ENCODE peak calls at places on chromosomes 4 and X, in four cellular contexts. V, L, E and Z are unnamed samples.

GRCh38 chr4:152278505-152279301 is 257.2 kb downstream of the FBXW7 start:
- DNase-seq in V (peak; percentile 34), L (peak; percentile 56), E (no peak), Z (no peak)

GRCh38 chrX:14922437-14922836 is 49.2 kb downstream of the MOSPD2 start:
- DNase-seq in V (peak; percentile 54), L (no peak), E (no peak), Z (no peak)

GRCh38 chr4:141686146-141686775 is 49.9 kb downstream of the IL15 start:
- DNase-seq in V (peak; percentile 33), L (no peak), E (no peak), Z (no peak)

GRCh38 chr4:110518889-110519490 is 43.0 kb downstream of the ENPEP start:
- DNase-seq in V (peak; percentile 64), L (no peak), E (no peak), Z (no peak)

GRCh38 chr4:174089711-174090110 is 193.8 kb downstream of the FBXO8 start:
- DNase-seq in V (no peak), L (no peak), E (no peak), Z (no peak)

GRCh38 chr4:107665001-107665400 is 55.0 kb downstream of the PAPSS1 start:
- DNase-seq in V (peak; percentile 12), L (no peak), E (no peak), Z (no peak)

GRCh38 chr4:20520901-20521300 is 179.4 kb upstream of the PACRGL start:
- DNase-seq in V (peak; percentile 50), L (no peak), E (no peak), Z (no peak)

GRCh38 chr4:37734989-37735388 is 48.8 kb upstream of the RELL1 start:
- DNase-seq in V (no peak), L (no peak), E (no peak), Z (no peak)

GRCh38 chrX:11105080-11105479 is 6.1 kb upstream of the HCCS start:
- DNase-seq in V (no peak), L (no peak), E (no peak), Z (no peak)

GRCh38 chrX:2933125-2933900 is 4.2 kb upstream of the ARSD start:
- DNase-seq in V (no peak), L (no peak), E (no peak), Z (no peak)

GRCh38 chr4:120842046-120842445 is 80.5 kb downstream of the PRDM5 start:
- DNase-seq in V (no peak), L (no peak), E (no peak), Z (no peak)

GRCh38 chr4:34619531-34620109 is 1624.7 kb downstream of the ARAP2 start:
- DNase-seq in V (no peak), L (no peak), E (no peak), Z (no peak)

GRCh38 chrX:70436380-70436779 is 8.3 kb upstream of the DLG3 start:
- DNase-seq in V (no peak), L (peak; percentile 72), E (no peak), Z (no peak)

GRCh38 chr4:88060431-88060830 is 53.0 kb downstream of the PKD2 start:
- DNase-seq in V (no peak), L (no peak), E (no peak), Z (no peak)

GRCh38 chrX:49071877-49072711 is 1.7 kb downstream of the PRAF2 start:
- DNase-seq in V (peak; percentile 32), L (peak; percentile 87), E (peak; percentile 65), Z (no peak)

GRCh38 chr4:2927696-2928075 is 35.5 kb downstream of the NOP14 start:
- DNase-seq in V (no peak), L (no peak), E (no peak), Z (no peak)

GRCh38 chr4:2874861-2875260 is 31.2 kb downstream of the ADD1 start:
- DNase-seq in V (peak; percentile 80), L (no peak), E (no peak), Z (no peak)

GRCh38 chrX:103367502-103367901 is 8.8 kb upstream of the BEX3 start:
- DNase-seq in V (peak; percentile 42), L (no peak), E (no peak), Z (no peak)

GRCh38 chrX:150766351-150767044 is 73.3 kb downstream of the MTMR1 start:
- DNase-seq in V (peak; percentile 42), L (peak; percentile 54), E (no peak), Z (no peak)

GRCh38 chrX:68994135-68994882 is 165.5 kb downstream of the EFNB1 start:
- DNase-seq in V (no peak), L (peak; percentile 10), E (no peak), Z (no peak)

GRCh38 chr4:144371479-144371878 is 231.0 kb upstream of the GYPA start:
- DNase-seq in V (peak; percentile 63), L (no peak), E (no peak), Z (no peak)

GRCh38 chr4:174549696-174550095 is 27.4 kb upstream of the HPGD start:
- DNase-seq in V (no peak), L (no peak), E (no peak), Z (no peak)

GRCh38 chrX:150869450-150869849 is 29.0 kb downstream of the CD99L2 start:
- DNase-seq in V (no peak), L (no peak), E (no peak), Z (no peak)

GRCh38 chr4:4418676-4419370 is 31.9 kb downstream of the NSG1 start:
- DNase-seq in V (no peak), L (peak; percentile 19), E (no peak), Z (no peak)

GRCh38 chr4:146211440-146211839 is 2.9 kb upstream of the REELD1 start:
- DNase-seq in V (no peak), L (no peak), E (no peak), Z (no peak)

GRCh38 chrX:121356850-121357171 is 309.4 kb downstream of the GLUD2 start:
- DNase-seq in V (no peak), L (no peak), E (no peak), Z (no peak)

GRCh38 chr4:139655116-139655515 is 10.5 kb upstream of the MGST2 start:
- DNase-seq in V (peak; percentile 91), L (no peak), E (no peak), Z (no peak)

GRCh38 chr4:61773655-61774245 is 573.6 kb downstream of the ADGRL3 start:
- DNase-seq in V (no peak), L (peak; percentile 36), E (no peak), Z (no peak)

GRCh38 chr4:7557447-7557846 is 122.7 kb upstream of the PSAPL1 start:
- DNase-seq in V (peak; percentile 24), L (no peak), E (no peak), Z (no peak)

DNA sequence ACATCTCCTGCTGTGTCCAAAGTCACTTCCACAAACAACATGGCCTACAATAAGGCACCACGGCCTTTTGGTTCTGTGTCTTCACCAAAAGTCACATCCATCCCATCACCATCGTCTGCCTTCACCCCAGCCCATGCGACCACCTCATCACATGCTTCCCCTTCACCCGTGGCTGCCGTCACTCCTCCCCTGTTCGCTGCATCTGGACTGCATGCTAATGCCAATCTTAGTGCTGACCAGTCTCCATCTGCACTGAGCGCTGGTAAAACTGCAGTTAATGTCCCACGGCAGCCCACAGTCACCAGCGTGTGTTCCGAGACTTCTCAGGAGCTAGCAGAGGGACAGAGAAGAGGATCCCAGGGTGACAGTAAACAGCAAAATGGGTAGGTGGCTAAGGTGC is 123.9 kb downstream of the PDLIM5 start:
- DNase-seq in V (no peak), L (peak; percentile 26), E (no peak), Z (no peak)
- H2BK120ac ChIP-seq in V (no peak overlapping the region), L (no peak overlapping the region), E (no peak overlapping the region), Z (no peak overlapping the region)

GRCh38 chr4:159101983-159102622 is 776 bp upstream of the RAPGEF2 start:
- DNase-seq in V (peak; percentile 64), L (peak; percentile 34), E (no peak), Z (no peak)
- H2BK12ac ChIP-seq in V (peak overlapping the region; percentile 61), L (no peak overlapping the region), E (no peak overlapping the region), Z (no peak overlapping the region)

GRCh38 chr4:138003248-138003647 is 238.9 kb downstream of the SLC7A11 start:
- DNase-seq in V (no peak), L (no peak), E (no peak), Z (no peak)

GRCh38 chr4:137993232-137993631 is 248.9 kb downstream of the SLC7A11 start:
- DNase-seq in V (peak; percentile 96), L (no peak), E (no peak), Z (no peak)

GRCh38 chr4:137994858-137995257 is 247.3 kb downstream of the SLC7A11 start:
- DNase-seq in V (peak; percentile 77), L (no peak), E (no peak), Z (no peak)

GRCh38 chr4:137997496-137997895 is 244.7 kb downstream of the SLC7A11 start:
- DNase-seq in V (no peak), L (no peak), E (no peak), Z (peak; percentile 21)

GRCh38 chr4:137998666-137999429 is 243.3 kb downstream of the SLC7A11 start:
- DNase-seq in V (peak; percentile 52), L (no peak), E (no peak), Z (no peak)
- H2BK120ac ChIP-seq in V (no peak overlapping the region), L (no peak overlapping the region), E (no peak overlapping the region), Z (no peak overlapping the region)

GRCh38 chr4:113394730-113395530 is 345.5 kb downstream of the ANK2 start:
- DNase-seq in V (peak; percentile 95), L (peak; percentile 51), E (peak; percentile 51), Z (peak; percentile 79)
- H2BK12ac ChIP-seq in V (no peak overlapping the region), L (no peak overlapping the region), E (no peak overlapping the region), Z (no peak overlapping the region)

GRCh38 chr4:170026253-170026991 is at the start of gene MFAP3L:
- DNase-seq in V (peak; percentile 95), L (peak; percentile 90), E (peak; percentile 70), Z (peak; percentile 89)
- H2BK120ac ChIP-seq in V (peak within 1 kb of the TSS; percentile 93), L (no peak within 1 kb of the TSS), E (no peak within 1 kb of the TSS), Z (peak within 1 kb of the TSS; percentile 74)

DNA sequence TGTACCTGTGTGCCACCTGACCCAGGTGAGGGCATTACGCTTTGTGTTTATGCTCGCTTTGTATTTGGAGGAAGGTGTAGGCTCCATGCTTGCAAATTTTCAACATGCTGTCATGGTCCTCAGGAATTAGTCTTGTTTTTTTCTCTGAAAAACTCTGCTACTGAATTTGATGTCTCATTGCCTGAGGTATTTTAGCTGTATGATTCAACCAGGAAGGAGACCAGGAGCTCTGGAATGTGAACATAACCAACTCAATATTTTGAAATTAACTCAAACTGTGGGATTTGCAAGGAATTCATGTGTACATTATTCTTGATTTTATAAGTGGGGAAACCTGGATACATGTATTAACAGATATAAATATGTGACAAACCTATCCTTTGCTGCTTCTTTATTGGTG is 134.1 kb downstream of the SLC4A4 start:
- DNase-seq in V (peak; percentile 70), L (no peak), E (no peak), Z (no peak)
- H2BK12ac ChIP-seq in V (no peak overlapping the region), L (no peak overlapping the region), E (no peak overlapping the region), Z (no peak overlapping the region)

DNA sequence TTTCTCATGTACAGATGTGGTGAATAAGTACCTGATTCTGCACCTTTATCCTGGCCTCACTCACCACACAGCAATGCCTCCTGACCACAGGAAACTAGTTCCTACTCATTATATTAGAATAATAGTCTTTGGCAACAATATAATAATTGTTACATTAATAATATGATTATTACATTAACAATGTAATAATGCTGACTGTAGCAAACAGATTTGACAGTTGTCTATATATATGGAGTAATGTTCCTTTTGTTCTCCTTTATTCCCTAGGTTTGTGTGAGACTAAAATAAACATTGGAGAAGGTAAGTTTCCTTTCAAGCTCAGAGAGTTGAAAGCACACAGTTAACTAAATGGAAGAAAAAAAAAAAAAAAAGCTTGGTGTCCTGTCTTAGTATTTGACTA is 40.6 kb upstream of the NAA11 start:
- DNase-seq in V (no peak), L (no peak), E (no peak), Z (no peak)
- H2BK120ac ChIP-seq in V (no peak overlapping the region), L (no peak overlapping the region), E (no peak overlapping the region), Z (no peak overlapping the region)